ENCODE peak calls at places on chromosomes 3 and 15, in six cellular contexts. One of them, this sample, is unnamed.

GRCh38 chr3:180320631-180321030 is 281.3 kb upstream of the TTC14 start:
- DNase-seq in GM20000: no peak
- DNase-seq in cardiac muscle cell: no peak
- DNase-seq in GM10248: no peak
- DNase-seq in activated CD4-positive, alpha-beta T cell treated with anti-CD3 and anti-CD28 coated beads, Interleukin-2, amount 50 U/mL, for 24 hours: no peak
- DNase-seq in left colon: no peak
- DNase-seq in this sample: no peak

GRCh38 chr3:126473292-126474168 is 2.2 kb downstream of the ZXDC start:
- DNase-seq in cardiac muscle cell: no peak
- DNase-seq in left colon: no peak
- DNase-seq in GM10248: no peak
- DNase-seq in activated CD4-positive, alpha-beta T cell treated with anti-CD3 and anti-CD28 coated beads, Interleukin-2, amount 50 U/mL, for 24 hours: no peak
- DNase-seq in GM20000: no peak
- DNase-seq in this sample: no peak

GRCh38 chr15:81511160-81511559 is 137.1 kb upstream of the TMC3 start:
- DNase-seq in GM20000: no peak
- DNase-seq in activated CD4-positive, alpha-beta T cell treated with anti-CD3 and anti-CD28 coated beads, Interleukin-2, amount 50 U/mL, for 24 hours: no peak
- DNase-seq in cardiac muscle cell: no peak
- DNase-seq in left colon: no peak
- DNase-seq in GM10248: no peak
- DNase-seq in this sample: no peak

GRCh38 chr3:160259589-160259988 is 34.4 kb downstream of the C3orf80 start:
- DNase-seq in left colon: no peak
- DNase-seq in cardiac muscle cell: peak
- DNase-seq in activated CD4-positive, alpha-beta T cell treated with anti-CD3 and anti-CD28 coated beads, Interleukin-2, amount 50 U/mL, for 24 hours: no peak
- DNase-seq in GM10248: no peak
- DNase-seq in GM20000: no peak
- DNase-seq in this sample: no peak

GRCh38 chr3:67642190-67642589 is 12.2 kb downstream of the SUCLG2 start:
- DNase-seq in activated CD4-positive, alpha-beta T cell treated with anti-CD3 and anti-CD28 coated beads, Interleukin-2, amount 50 U/mL, for 24 hours: no peak
- DNase-seq in left colon: no peak
- DNase-seq in GM20000: no peak
- DNase-seq in GM10248: no peak
- DNase-seq in cardiac muscle cell: no peak
- DNase-seq in this sample: no peak

GRCh38 chr15:78156653-78157052 is 7.5 kb downstream of the IDH3A start:
- DNase-seq in GM20000: no peak
- DNase-seq in GM10248: no peak
- DNase-seq in activated CD4-positive, alpha-beta T cell treated with anti-CD3 and anti-CD28 coated beads, Interleukin-2, amount 50 U/mL, for 24 hours: no peak
- DNase-seq in left colon: no peak
- DNase-seq in cardiac muscle cell: no peak
- DNase-seq in this sample: no peak

GRCh38 chr15:20340331-20340811 is 201.2 kb downstream of the GOLGA6L6 start:
- DNase-seq in GM10248: peak
- DNase-seq in GM20000: peak
- DNase-seq in left colon: peak
- DNase-seq in activated CD4-positive, alpha-beta T cell treated with anti-CD3 and anti-CD28 coated beads, Interleukin-2, amount 50 U/mL, for 24 hours: peak
- DNase-seq in cardiac muscle cell: no peak
- DNase-seq in this sample: peak

GRCh38 chr15:77482570-77482969 is 61.9 kb downstream of the HMG20A start:
- DNase-seq in GM20000: no peak
- DNase-seq in cardiac muscle cell: peak
- DNase-seq in GM10248: no peak
- DNase-seq in activated CD4-positive, alpha-beta T cell treated with anti-CD3 and anti-CD28 coated beads, Interleukin-2, amount 50 U/mL, for 24 hours: no peak
- DNase-seq in left colon: no peak
- DNase-seq in this sample: no peak